ENCODE peak calls at places on chromosomes 12 and 14, in six cellular contexts. R is left ventricle myocardium inferior, V is ovary, F is AG10803, O is heart right ventricle, C is dorsolateral prefrontal cortex. S is an unnamed sample.

GRCh38 chr12:3489057-3489456 is 1.9 kb upstream of the PRMT8 start:
- DNase-seq in V (no peak), R (no peak), C (no peak), O (no peak), F (peak; percentile 9), S (no peak)

GRCh38 chr12:46071335-46071734 is 81.0 kb upstream of the SCAF11 start:
- DNase-seq in R (no peak), C (no peak), V (no peak), F (no peak), O (no peak), S (no peak)

GRCh38 chr14:105165761-105166485 is 2.7 kb downstream of the JAG2 start:
- DNase-seq in F (no peak), C (no peak), O (no peak), V (no peak), R (no peak), S (no peak)

GRCh38 chr12:103780992-103781391 is 60.0 kb downstream of the NT5DC3 start:
- DNase-seq in O (no peak), R (no peak), F (no peak), V (no peak), C (no peak), S (no peak)

GRCh38 chr14:58747181-58747580 is 109.4 kb downstream of the DACT1 start:
- DNase-seq in C (no peak), V (peak; percentile 46), F (peak; percentile 97), O (no peak), R (no peak), S (peak; percentile 77)

GRCh38 chr14:73661872-73662271 is 17.1 kb downstream of the DNAL1 start:
- DNase-seq in O (no peak), V (no peak), C (no peak), F (peak; percentile 38), R (no peak), S (no peak)

GRCh38 chr12:3464561-3464960 is 26.4 kb upstream of the PRMT8 start:
- DNase-seq in R (no peak), C (no peak), O (no peak), V (no peak), F (no peak), S (no peak)

GRCh38 chr12:24913953-24914352 is 34.9 kb downstream of the BCAT1 start:
- DNase-seq in C (no peak), O (no peak), F (no peak), V (no peak), R (no peak), S (no peak)

GRCh38 chr12:24415934-24416333 is 466.5 kb upstream of the SOX5 start:
- DNase-seq in O (no peak), F (no peak), R (no peak), V (no peak), C (no peak), S (no peak)

GRCh38 chr12:40992158-40992557 is 196.0 kb upstream of the PDZRN4 start:
- DNase-seq in F (no peak), C (no peak), R (no peak), V (no peak), O (no peak), S (no peak)

GRCh38 chr12:77324763-77325468 is 259.5 kb upstream of the E2F7 start:
- DNase-seq in V (peak; percentile 85), R (peak; percentile 76), C (peak; percentile 54), F (peak; percentile 61), O (peak; percentile 80), S (no peak)

GRCh38 chr14:66037361-66037760 is 448.8 kb upstream of the CCDC196 start:
- DNase-seq in O (no peak), C (no peak), F (no peak), R (no peak), V (no peak), S (no peak)

GRCh38 chr14:60515696-60516284 is 6.8 kb downstream of the SIX6 start:
- DNase-seq in V (no peak), O (peak; percentile 9), R (no peak), C (no peak), F (no peak), S (no peak)

GRCh38 chr14:68862954-68863594 is 70.2 kb upstream of the ZFP36L1 start:
- DNase-seq in O (peak; percentile 75), V (peak; percentile 80), R (peak; percentile 76), C (peak; percentile 71), F (peak; percentile 75), S (no peak)

GRCh38 chr12:4566474-4566873 is 4.5 kb downstream of the DYRK4 start:
- DNase-seq in O (no peak), V (no peak), R (no peak), F (no peak), C (no peak), S (no peak)

GRCh38 chr14:37566811-37567371 is 28.2 kb downstream of the FOXA1 start:
- DNase-seq in C (no peak), O (no peak), F (no peak), V (no peak), R (no peak), S (no peak)

GRCh38 chr14:105102361-105102760 is 37.1 kb upstream of the GPR132 start:
- DNase-seq in F (no peak), O (no peak), V (no peak), R (no peak), C (no peak), S (no peak)

GRCh38 chr14:88482524-88482923 is 72.3 kb downstream of the PTPN21 start:
- DNase-seq in C (no peak), O (no peak), V (no peak), F (no peak), R (no peak), S (no peak)

GRCh38 chr14:31265701-31266398 is 58.3 kb upstream of the HECTD1 start:
- DNase-seq in R (no peak), V (no peak), O (no peak), F (peak; percentile 51), C (no peak), S (no peak)

GRCh38 chr12:6280053-6280469 is 30.4 kb upstream of the PLEKHG6 start:
- DNase-seq in R (no peak), C (no peak), V (peak; percentile 78), O (no peak), F (peak; percentile 93), S (no peak)

GRCh38 chr14:100534528-100535286 is 52.5 kb downstream of the BEGAIN start:
- DNase-seq in R (peak; percentile 3), F (no peak), V (peak; percentile 17), O (no peak), C (peak; percentile 21), S (no peak)

GRCh38 chr12:119012179-119012578 is 30.8 kb downstream of the SRRM4 start:
- DNase-seq in V (no peak), F (no peak), O (no peak), R (no peak), C (no peak), S (peak; percentile 9)

GRCh38 chr12:105417732-105418131 is 87.2 kb downstream of the C12orf75 start:
- DNase-seq in C (no peak), F (peak; percentile 42), R (no peak), O (no peak), V (no peak), S (no peak)

GRCh38 chr12:18045446-18046001 is 44.5 kb downstream of the RERGL start:
- DNase-seq in F (no peak), O (no peak), C (no peak), V (no peak), R (no peak), S (no peak)

GRCh38 chr14:84409435-84409834 is 1120.5 kb upstream of the FLRT2 start:
- DNase-seq in O (no peak), C (no peak), V (no peak), R (no peak), F (no peak), S (no peak)

GRCh38 chr12:109737631-109738030 is 24.0 kb downstream of the FAM222A start:
- DNase-seq in R (no peak), C (peak; percentile 9), O (no peak), V (no peak), F (no peak), S (no peak)

GRCh38 chr14:85421166-85421877 is 108.6 kb upstream of the FLRT2 start:
- DNase-seq in R (no peak), V (no peak), O (no peak), F (peak; percentile 80), C (no peak), S (no peak)

GRCh38 chr14:72894623-72895378 is 900 bp upstream of the DPF3 start:
- DNase-seq in F (no peak), V (peak; percentile 25), O (peak; percentile 21), R (peak; percentile 24), C (no peak), S (no peak)

GRCh38 chr14:22885975-22886374 is 3.0 kb downstream of the REM2 start:
- DNase-seq in V (no peak), C (no peak), O (no peak), F (no peak), R (no peak), S (no peak)
- H3K4me3 ChIP-seq in V (peak overlapping the region; percentile 51), C (no peak overlapping the region), O (no peak overlapping the region), F (no peak overlapping the region), R (peak overlapping the region; percentile 72), S (no peak overlapping the region)

DNA sequence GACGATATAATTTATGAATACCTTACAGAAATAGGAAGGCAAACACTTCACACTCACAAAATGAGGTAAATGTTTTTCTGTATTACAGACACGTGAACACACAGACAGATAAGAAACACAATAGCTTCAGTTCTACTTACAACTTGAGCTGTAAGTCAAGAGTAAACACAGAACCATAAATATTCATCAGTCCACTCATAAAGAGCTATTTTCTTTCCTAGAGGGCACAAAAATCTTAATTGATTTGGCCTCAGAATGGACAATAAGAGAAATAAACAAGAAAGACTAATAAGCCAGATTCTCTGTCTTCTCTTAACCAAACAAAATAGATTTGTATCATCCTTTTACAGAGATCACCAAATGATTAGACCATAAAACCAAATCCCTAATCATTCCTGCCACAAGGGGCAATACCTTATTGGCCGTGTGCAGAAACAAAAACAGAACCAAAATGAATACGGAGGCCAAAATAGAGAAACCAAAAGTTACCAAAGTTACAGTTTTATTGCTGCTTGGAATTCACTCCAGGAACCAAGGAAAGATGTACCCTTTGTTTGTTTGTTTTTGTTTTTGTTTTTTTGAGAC is 38.1 kb upstream of the GARIN2 start:
- DNase-seq in O (no peak), F (peak; percentile 14), C (no peak), R (no peak), V (no peak), S (no peak)
- TF ChIP-seq CTCF in O (no peak), F (peak; percentile 47), C (peak; percentile 35), R (peak; percentile 18), V (no peak), S (no peak)

GRCh38 chr14:70902186-70902585 is 5.1 kb upstream of the PCNX1 start:
- DNase-seq in C (no peak), F (no peak), O (no peak), R (no peak), V (no peak), S (no peak)
- H3K4me3 ChIP-seq in C (no peak overlapping the region), F (no peak overlapping the region), O (no peak overlapping the region), R (no peak overlapping the region), V (no peak overlapping the region), S (no peak overlapping the region)

DNA sequence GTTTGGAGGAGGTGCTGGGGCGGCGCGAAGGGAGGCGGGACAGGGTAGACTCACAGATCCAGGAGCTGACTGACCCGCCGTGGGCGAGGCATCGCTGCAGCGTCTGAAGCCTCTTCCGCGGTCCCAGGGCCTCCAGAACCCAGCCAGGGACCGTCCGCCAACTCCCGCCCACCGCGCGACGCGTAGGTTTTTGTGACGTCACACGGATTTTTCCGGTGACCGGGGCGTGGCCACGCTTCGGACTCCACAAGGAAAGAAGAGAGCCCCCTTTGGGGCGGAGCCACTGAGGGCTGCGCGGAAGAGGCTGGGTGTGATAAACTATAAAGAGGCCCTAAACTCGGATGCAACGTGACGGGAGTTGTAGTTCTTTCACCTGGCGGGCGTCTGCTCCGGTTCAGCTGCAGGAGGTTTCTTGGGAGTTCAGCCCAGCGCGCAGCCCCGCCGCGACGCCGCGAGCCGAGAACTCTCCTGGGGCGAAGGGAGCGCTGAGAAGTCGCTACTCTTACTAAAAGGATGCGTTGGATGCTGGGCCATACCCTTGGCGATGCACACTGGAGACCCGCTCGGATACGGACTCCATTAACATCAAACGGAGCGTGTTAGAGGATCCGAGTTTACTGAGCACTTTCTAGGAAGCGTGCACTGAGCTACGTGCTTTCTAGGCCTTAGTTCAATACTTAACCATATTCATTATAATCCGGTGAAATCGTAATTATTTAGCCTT is at the start of gene AMN1:
- DNase-seq in C (peak; percentile 99), V (peak; percentile 99), O (peak; percentile 99), R (peak; percentile 99), F (peak; percentile 99), S (peak; percentile 100)
- TF ChIP-seq CTCF in C (no peak), V (peak; percentile 13), O (peak; percentile 20), R (peak; percentile 39), F (no peak), S (no peak)

S was measured in coronary artery.